ENCODE peak calls at places on chromosomes 4 and X, in six cellular contexts. M is H7, Q is ureter, B is mucosa of descending colon, E is pulmonary artery endothelial cell, J is fibroblast of the aortic adventitia. Y is an unnamed sample.

GRCh38 chr4:29852537-29852936 is 867.6 kb upstream of the PCDH7 start:
- DNase-seq in E (no peak), J (no peak), B (no peak), Q (no peak), M (no peak), Y (no peak)

GRCh38 chr4:152935661-152936445 is at the start of gene FHDC1:
- DNase-seq in B (peak), M (peak), E (no peak), J (no peak), Q (peak), Y (no peak)

GRCh38 chr4:106277140-106277680 is 38.8 kb downstream of the TBCK start:
- DNase-seq in M (no peak), J (no peak), E (no peak), B (no peak), Q (no peak), Y (peak)

GRCh38 chr4:149897784-149898183 is 82.1 kb upstream of the IQCM start:
- DNase-seq in J (peak), B (no peak), E (no peak), M (no peak), Q (no peak), Y (peak)

GRCh38 chrX:9293051-9293496 is 171.8 kb upstream of the TBL1X start:
- DNase-seq in Q (no peak), M (peak), J (no peak), E (no peak), B (no peak), Y (no peak)

GRCh38 chrX:47218920-47219815 is 687 bp downstream of the CDK16 start:
- DNase-seq in B (peak), Q (peak), J (no peak), M (peak), E (no peak), Y (no peak)

GRCh38 chr4:1873776-1874175 is 2.6 kb downstream of the NSD2 start:
- DNase-seq in B (no peak), J (no peak), Q (no peak), M (no peak), E (no peak), Y (no peak)

GRCh38 chr4:156788782-156789181 is 182.8 kb downstream of the PDGFC start:
- DNase-seq in Q (no peak), B (no peak), E (no peak), M (no peak), J (no peak), Y (no peak)

GRCh38 chrX:69024931-69025330 is 140.3 kb downstream of the PJA1 start:
- DNase-seq in B (peak), M (peak), J (peak), E (no peak), Q (peak), Y (peak)

GRCh38 chrX:125651426-125651825 is 331.8 kb downstream of the TEX13C start:
- DNase-seq in B (no peak), J (no peak), Q (no peak), M (no peak), E (no peak), Y (no peak)

GRCh38 chr4:42806436-42806835 is 86.1 kb upstream of the GRXCR1 start:
- DNase-seq in M (no peak), Q (no peak), B (no peak), J (no peak), E (no peak), Y (no peak)

GRCh38 chr4:98780111-98780549 is 121.7 kb upstream of the TSPAN5 start:
- DNase-seq in B (no peak), E (no peak), M (no peak), Q (no peak), J (peak), Y (peak)

Y was measured in IMR-90.